ENCODE peak calls at places on chromosomes 4 and X, in seven cellular contexts. One of them, this sample, is unnamed.

GRCh38 chrX:148928803-148929202 is 428.4 kb downstream of the AFF2 start:
- DNase-seq in stimulated activated CD4-positive, alpha-beta T cell treated with anti-CD3 and anti-CD28 coated beads, Interleukin-12 subunit alpha, Interleukin-12 subunit beta, amount 100 ng/mL, for 48 hours: no peak
- DNase-seq in AML-193: no peak
- DNase-seq in GM19239: no peak
- DNase-seq in activated naive CD4-positive, alpha-beta T cell: no peak
- DNase-seq in iris pigment epithelial cell: peak; percentile 2
- DNase-seq in HEK293T: no peak
- DNase-seq in this sample: no peak

GRCh38 chr4:83852085-83852451 is 316.2 kb downstream of the GPAT3 start:
- DNase-seq in iris pigment epithelial cell: peak; percentile 79
- DNase-seq in AML-193: no peak
- DNase-seq in activated naive CD4-positive, alpha-beta T cell: no peak
- DNase-seq in stimulated activated CD4-positive, alpha-beta T cell treated with anti-CD3 and anti-CD28 coated beads, Interleukin-12 subunit alpha, Interleukin-12 subunit beta, amount 100 ng/mL, for 48 hours: no peak
- DNase-seq in GM19239: no peak
- DNase-seq in HEK293T: no peak
- DNase-seq in this sample: no peak

GRCh38 chr4:3031357-3032064 is 42.8 kb downstream of the HTT-AS start:
- DNase-seq in HEK293T: no peak
- DNase-seq in AML-193: no peak
- DNase-seq in iris pigment epithelial cell: no peak
- DNase-seq in GM19239: no peak
- DNase-seq in stimulated activated CD4-positive, alpha-beta T cell treated with anti-CD3 and anti-CD28 coated beads, Interleukin-12 subunit alpha, Interleukin-12 subunit beta, amount 100 ng/mL, for 48 hours: no peak
- DNase-seq in activated naive CD4-positive, alpha-beta T cell: no peak
- DNase-seq in this sample: no peak

GRCh38 chr4:114563536-114564315 is 34.9 kb upstream of the UGT8 start:
- DNase-seq in iris pigment epithelial cell: peak; percentile 43
- DNase-seq in HEK293T: no peak
- DNase-seq in GM19239: no peak
- DNase-seq in AML-193: peak; percentile 5
- DNase-seq in activated naive CD4-positive, alpha-beta T cell: no peak
- DNase-seq in stimulated activated CD4-positive, alpha-beta T cell treated with anti-CD3 and anti-CD28 coated beads, Interleukin-12 subunit alpha, Interleukin-12 subunit beta, amount 100 ng/mL, for 48 hours: no peak
- DNase-seq in this sample: no peak

GRCh38 chrX:53599781-53600396 is 86.6 kb downstream of the HUWE1 start:
- DNase-seq in iris pigment epithelial cell: no peak
- DNase-seq in activated naive CD4-positive, alpha-beta T cell: no peak
- DNase-seq in stimulated activated CD4-positive, alpha-beta T cell treated with anti-CD3 and anti-CD28 coated beads, Interleukin-12 subunit alpha, Interleukin-12 subunit beta, amount 100 ng/mL, for 48 hours: no peak
- DNase-seq in GM19239: no peak
- DNase-seq in HEK293T: no peak
- DNase-seq in AML-193: no peak
- DNase-seq in this sample: no peak

GRCh38 chrX:17549005-17549685 is 174.1 kb downstream of the NHS start:
- DNase-seq in stimulated activated CD4-positive, alpha-beta T cell treated with anti-CD3 and anti-CD28 coated beads, Interleukin-12 subunit alpha, Interleukin-12 subunit beta, amount 100 ng/mL, for 48 hours: no peak
- DNase-seq in HEK293T: no peak
- DNase-seq in iris pigment epithelial cell: no peak
- DNase-seq in activated naive CD4-positive, alpha-beta T cell: no peak
- DNase-seq in AML-193: no peak
- DNase-seq in GM19239: no peak
- DNase-seq in this sample: no peak

GRCh38 chrX:56793533-56794320 is 64.7 kb downstream of the NBDY start:
- DNase-seq in HEK293T: no peak
- DNase-seq in stimulated activated CD4-positive, alpha-beta T cell treated with anti-CD3 and anti-CD28 coated beads, Interleukin-12 subunit alpha, Interleukin-12 subunit beta, amount 100 ng/mL, for 48 hours: no peak
- DNase-seq in iris pigment epithelial cell: peak; percentile 31
- DNase-seq in AML-193: no peak
- DNase-seq in GM19239: no peak
- DNase-seq in activated naive CD4-positive, alpha-beta T cell: no peak
- DNase-seq in this sample: no peak

GRCh38 chr4:38125816-38126215 is 165.6 kb downstream of the PTTG2 start:
- DNase-seq in stimulated activated CD4-positive, alpha-beta T cell treated with anti-CD3 and anti-CD28 coated beads, Interleukin-12 subunit alpha, Interleukin-12 subunit beta, amount 100 ng/mL, for 48 hours: no peak
- DNase-seq in iris pigment epithelial cell: peak; percentile 60
- DNase-seq in GM19239: no peak
- DNase-seq in activated naive CD4-positive, alpha-beta T cell: no peak
- DNase-seq in HEK293T: no peak
- DNase-seq in AML-193: no peak
- DNase-seq in this sample: no peak

GRCh38 chr4:165765053-165765452 is 108.0 kb upstream of the TLL1 start:
- DNase-seq in iris pigment epithelial cell: no peak
- DNase-seq in stimulated activated CD4-positive, alpha-beta T cell treated with anti-CD3 and anti-CD28 coated beads, Interleukin-12 subunit alpha, Interleukin-12 subunit beta, amount 100 ng/mL, for 48 hours: no peak
- DNase-seq in HEK293T: no peak
- DNase-seq in AML-193: no peak
- DNase-seq in activated naive CD4-positive, alpha-beta T cell: no peak
- DNase-seq in GM19239: no peak
- DNase-seq in this sample: no peak

GRCh38 chrX:73448379-73448778 is 1.5 kb downstream of the CDX4 start:
- DNase-seq in GM19239: no peak
- DNase-seq in iris pigment epithelial cell: no peak
- DNase-seq in HEK293T: no peak
- DNase-seq in activated naive CD4-positive, alpha-beta T cell: no peak
- DNase-seq in stimulated activated CD4-positive, alpha-beta T cell treated with anti-CD3 and anti-CD28 coated beads, Interleukin-12 subunit alpha, Interleukin-12 subunit beta, amount 100 ng/mL, for 48 hours: no peak
- DNase-seq in AML-193: no peak
- DNase-seq in this sample: no peak

GRCh38 chr4:125836597-125837195 is 521.9 kb downstream of the FAT4 start:
- DNase-seq in GM19239: no peak
- DNase-seq in activated naive CD4-positive, alpha-beta T cell: no peak
- DNase-seq in stimulated activated CD4-positive, alpha-beta T cell treated with anti-CD3 and anti-CD28 coated beads, Interleukin-12 subunit alpha, Interleukin-12 subunit beta, amount 100 ng/mL, for 48 hours: no peak
- DNase-seq in AML-193: no peak
- DNase-seq in HEK293T: no peak
- DNase-seq in iris pigment epithelial cell: peak; percentile 1
- DNase-seq in this sample: peak; percentile 5

GRCh38 chrX:133229361-133229760 is 11.2 kb upstream of the TFDP3 start:
- DNase-seq in iris pigment epithelial cell: peak; percentile 58
- DNase-seq in HEK293T: no peak
- DNase-seq in stimulated activated CD4-positive, alpha-beta T cell treated with anti-CD3 and anti-CD28 coated beads, Interleukin-12 subunit alpha, Interleukin-12 subunit beta, amount 100 ng/mL, for 48 hours: no peak
- DNase-seq in activated naive CD4-positive, alpha-beta T cell: no peak
- DNase-seq in AML-193: no peak
- DNase-seq in GM19239: no peak
- DNase-seq in this sample: no peak

GRCh38 chr4:89064848-89065247 is 7.9 kb upstream of the FAM13A start:
- DNase-seq in iris pigment epithelial cell: peak; percentile 36
- DNase-seq in activated naive CD4-positive, alpha-beta T cell: no peak
- DNase-seq in AML-193: no peak
- DNase-seq in GM19239: no peak
- DNase-seq in stimulated activated CD4-positive, alpha-beta T cell treated with anti-CD3 and anti-CD28 coated beads, Interleukin-12 subunit alpha, Interleukin-12 subunit beta, amount 100 ng/mL, for 48 hours: no peak
- DNase-seq in HEK293T: no peak
- DNase-seq in this sample: no peak

GRCh38 chr4:104870495-104871228 is 276.0 kb upstream of the TET2 start:
- DNase-seq in iris pigment epithelial cell: no peak
- DNase-seq in GM19239: no peak
- DNase-seq in stimulated activated CD4-positive, alpha-beta T cell treated with anti-CD3 and anti-CD28 coated beads, Interleukin-12 subunit alpha, Interleukin-12 subunit beta, amount 100 ng/mL, for 48 hours: no peak
- DNase-seq in AML-193: no peak
- DNase-seq in HEK293T: no peak
- DNase-seq in activated naive CD4-positive, alpha-beta T cell: no peak
- DNase-seq in this sample: no peak

GRCh38 chrX:85375333-85375738 is 4.1 kb downstream of the POF1B start:
- DNase-seq in AML-193: no peak
- DNase-seq in stimulated activated CD4-positive, alpha-beta T cell treated with anti-CD3 and anti-CD28 coated beads, Interleukin-12 subunit alpha, Interleukin-12 subunit beta, amount 100 ng/mL, for 48 hours: no peak
- DNase-seq in activated naive CD4-positive, alpha-beta T cell: no peak
- DNase-seq in GM19239: no peak
- DNase-seq in HEK293T: no peak
- DNase-seq in iris pigment epithelial cell: no peak
- DNase-seq in this sample: no peak

GRCh38 chr4:121707344-121707743 is 10.6 kb upstream of the ANXA5 start:
- DNase-seq in HEK293T: no peak
- DNase-seq in GM19239: no peak
- DNase-seq in AML-193: no peak
- DNase-seq in iris pigment epithelial cell: no peak
- DNase-seq in stimulated activated CD4-positive, alpha-beta T cell treated with anti-CD3 and anti-CD28 coated beads, Interleukin-12 subunit alpha, Interleukin-12 subunit beta, amount 100 ng/mL, for 48 hours: no peak
- DNase-seq in activated naive CD4-positive, alpha-beta T cell: no peak
- DNase-seq in this sample: no peak

GRCh38 chrX:121457096-121457495 is 409.7 kb downstream of the GLUD2 start:
- DNase-seq in activated naive CD4-positive, alpha-beta T cell: no peak
- DNase-seq in HEK293T: no peak
- DNase-seq in stimulated activated CD4-positive, alpha-beta T cell treated with anti-CD3 and anti-CD28 coated beads, Interleukin-12 subunit alpha, Interleukin-12 subunit beta, amount 100 ng/mL, for 48 hours: no peak
- DNase-seq in iris pigment epithelial cell: no peak
- DNase-seq in AML-193: no peak
- DNase-seq in GM19239: no peak
- DNase-seq in this sample: no peak

GRCh38 chr4:44326716-44327115 is 121.9 kb downstream of the KCTD8 start:
- DNase-seq in HEK293T: no peak
- DNase-seq in AML-193: no peak
- DNase-seq in stimulated activated CD4-positive, alpha-beta T cell treated with anti-CD3 and anti-CD28 coated beads, Interleukin-12 subunit alpha, Interleukin-12 subunit beta, amount 100 ng/mL, for 48 hours: no peak
- DNase-seq in activated naive CD4-positive, alpha-beta T cell: no peak
- DNase-seq in iris pigment epithelial cell: no peak
- DNase-seq in GM19239: no peak
- DNase-seq in this sample: no peak

GRCh38 chrX:63506320-63506719 is 155.2 kb upstream of the SPIN4 start:
- DNase-seq in stimulated activated CD4-positive, alpha-beta T cell treated with anti-CD3 and anti-CD28 coated beads, Interleukin-12 subunit alpha, Interleukin-12 subunit beta, amount 100 ng/mL, for 48 hours: no peak
- DNase-seq in activated naive CD4-positive, alpha-beta T cell: no peak
- DNase-seq in HEK293T: peak; percentile 8
- DNase-seq in GM19239: no peak
- DNase-seq in AML-193: peak; percentile 48
- DNase-seq in iris pigment epithelial cell: peak; percentile 47
- DNase-seq in this sample: peak; percentile 35

GRCh38 chr4:164212714-164213113 is 541.2 kb upstream of the SMIM31 start:
- DNase-seq in GM19239: no peak
- DNase-seq in stimulated activated CD4-positive, alpha-beta T cell treated with anti-CD3 and anti-CD28 coated beads, Interleukin-12 subunit alpha, Interleukin-12 subunit beta, amount 100 ng/mL, for 48 hours: no peak
- DNase-seq in iris pigment epithelial cell: no peak
- DNase-seq in HEK293T: no peak
- DNase-seq in AML-193: no peak
- DNase-seq in activated naive CD4-positive, alpha-beta T cell: no peak
- DNase-seq in this sample: no peak

GRCh38 chrX:12360991-12361598 is 222.8 kb downstream of the FRMPD4 start:
- DNase-seq in activated naive CD4-positive, alpha-beta T cell: no peak
- DNase-seq in AML-193: no peak
- DNase-seq in stimulated activated CD4-positive, alpha-beta T cell treated with anti-CD3 and anti-CD28 coated beads, Interleukin-12 subunit alpha, Interleukin-12 subunit beta, amount 100 ng/mL, for 48 hours: no peak
- DNase-seq in iris pigment epithelial cell: peak; percentile 24
- DNase-seq in HEK293T: no peak
- DNase-seq in GM19239: no peak
- DNase-seq in this sample: no peak

GRCh38 chr4:37803348-37803973 is 23.0 kb upstream of the PGM2 start:
- DNase-seq in GM19239: no peak
- DNase-seq in activated naive CD4-positive, alpha-beta T cell: no peak
- DNase-seq in stimulated activated CD4-positive, alpha-beta T cell treated with anti-CD3 and anti-CD28 coated beads, Interleukin-12 subunit alpha, Interleukin-12 subunit beta, amount 100 ng/mL, for 48 hours: peak; percentile 19
- DNase-seq in iris pigment epithelial cell: peak; percentile 67
- DNase-seq in HEK293T: no peak
- DNase-seq in AML-193: peak; percentile 75
- DNase-seq in this sample: peak; percentile 58

GRCh38 chrX:45771114-45771513 is 570.4 kb upstream of the DIPK2B start:
- DNase-seq in iris pigment epithelial cell: peak; percentile 89
- DNase-seq in activated naive CD4-positive, alpha-beta T cell: no peak
- DNase-seq in GM19239: no peak
- DNase-seq in AML-193: no peak
- DNase-seq in HEK293T: peak; percentile 25
- DNase-seq in stimulated activated CD4-positive, alpha-beta T cell treated with anti-CD3 and anti-CD28 coated beads, Interleukin-12 subunit alpha, Interleukin-12 subunit beta, amount 100 ng/mL, for 48 hours: no peak
- DNase-seq in this sample: no peak

GRCh38 chr4:153466637-153467153 is 535 bp downstream of the TMEM131L start:
- DNase-seq in HEK293T: peak; percentile 30
- DNase-seq in activated naive CD4-positive, alpha-beta T cell: no peak
- DNase-seq in stimulated activated CD4-positive, alpha-beta T cell treated with anti-CD3 and anti-CD28 coated beads, Interleukin-12 subunit alpha, Interleukin-12 subunit beta, amount 100 ng/mL, for 48 hours: no peak
- DNase-seq in AML-193: no peak
- DNase-seq in GM19239: no peak
- DNase-seq in iris pigment epithelial cell: no peak
- DNase-seq in this sample: no peak

GRCh38 chr4:94169803-94170372 is 37.8 kb upstream of the SMARCAD1 start:
- DNase-seq in HEK293T: no peak
- DNase-seq in GM19239: no peak
- DNase-seq in stimulated activated CD4-positive, alpha-beta T cell treated with anti-CD3 and anti-CD28 coated beads, Interleukin-12 subunit alpha, Interleukin-12 subunit beta, amount 100 ng/mL, for 48 hours: no peak
- DNase-seq in AML-193: no peak
- DNase-seq in activated naive CD4-positive, alpha-beta T cell: no peak
- DNase-seq in iris pigment epithelial cell: no peak
- DNase-seq in this sample: no peak

GRCh38 chrX:97705936-97706335 is 822.2 kb downstream of the RPA4 start:
- DNase-seq in HEK293T: no peak
- DNase-seq in stimulated activated CD4-positive, alpha-beta T cell treated with anti-CD3 and anti-CD28 coated beads, Interleukin-12 subunit alpha, Interleukin-12 subunit beta, amount 100 ng/mL, for 48 hours: no peak
- DNase-seq in AML-193: no peak
- DNase-seq in iris pigment epithelial cell: no peak
- DNase-seq in GM19239: no peak
- DNase-seq in activated naive CD4-positive, alpha-beta T cell: no peak
- DNase-seq in this sample: no peak

GRCh38 chr4:176052744-176053143 is 12.9 kb upstream of the WDR17 start:
- DNase-seq in stimulated activated CD4-positive, alpha-beta T cell treated with anti-CD3 and anti-CD28 coated beads, Interleukin-12 subunit alpha, Interleukin-12 subunit beta, amount 100 ng/mL, for 48 hours: no peak
- DNase-seq in GM19239: no peak
- DNase-seq in AML-193: no peak
- DNase-seq in iris pigment epithelial cell: no peak
- DNase-seq in HEK293T: no peak
- DNase-seq in activated naive CD4-positive, alpha-beta T cell: no peak
- DNase-seq in this sample: no peak

GRCh38 chr4:120055167-120055566 is 11.5 kb downstream of the MAD2L1 start:
- DNase-seq in GM19239: no peak
- DNase-seq in HEK293T: no peak
- DNase-seq in iris pigment epithelial cell: no peak
- DNase-seq in AML-193: no peak
- DNase-seq in activated naive CD4-positive, alpha-beta T cell: no peak
- DNase-seq in stimulated activated CD4-positive, alpha-beta T cell treated with anti-CD3 and anti-CD28 coated beads, Interleukin-12 subunit alpha, Interleukin-12 subunit beta, amount 100 ng/mL, for 48 hours: no peak
- DNase-seq in this sample: no peak

GRCh38 chr4:180350866-180351350 is 1892.3 kb upstream of the TENM3 start:
- DNase-seq in AML-193: no peak
- DNase-seq in activated naive CD4-positive, alpha-beta T cell: no peak
- DNase-seq in GM19239: no peak
- DNase-seq in stimulated activated CD4-positive, alpha-beta T cell treated with anti-CD3 and anti-CD28 coated beads, Interleukin-12 subunit alpha, Interleukin-12 subunit beta, amount 100 ng/mL, for 48 hours: no peak
- DNase-seq in HEK293T: no peak
- DNase-seq in iris pigment epithelial cell: no peak
- DNase-seq in this sample: no peak

GRCh38 chr4:10050171-10051120 is 29.1 kb upstream of the SLC2A9 start:
- DNase-seq in GM19239: no peak
- DNase-seq in AML-193: no peak
- DNase-seq in iris pigment epithelial cell: no peak
- DNase-seq in activated naive CD4-positive, alpha-beta T cell: no peak
- DNase-seq in HEK293T: no peak
- DNase-seq in stimulated activated CD4-positive, alpha-beta T cell treated with anti-CD3 and anti-CD28 coated beads, Interleukin-12 subunit alpha, Interleukin-12 subunit beta, amount 100 ng/mL, for 48 hours: no peak
- DNase-seq in this sample: no peak

GRCh38 chrX:48488034-48488433 is 12.0 kb downstream of the FTSJ1 start:
- DNase-seq in iris pigment epithelial cell: no peak
- DNase-seq in stimulated activated CD4-positive, alpha-beta T cell treated with anti-CD3 and anti-CD28 coated beads, Interleukin-12 subunit alpha, Interleukin-12 subunit beta, amount 100 ng/mL, for 48 hours: no peak
- DNase-seq in AML-193: no peak
- DNase-seq in GM19239: no peak
- DNase-seq in HEK293T: no peak
- DNase-seq in activated naive CD4-positive, alpha-beta T cell: no peak
- DNase-seq in this sample: no peak